ENCODE peak calls at places on chromosomes 5 and 9, in ten cellular contexts. X is T-helper 9 cell; G is anterior cingulate cortex; N is ACHN; B is heart right ventricle; F is stimulated activated CD4-positive, alpha-beta T cell treated with anti-CD3 and anti-CD28 coated beads, Interleukin-12 subunit alpha, Interleukin-12 subunit beta, amount 100 ng/mL, for 48 hours; C is T follicular helper cell; Q is posterior cingulate gyrus; J is NCI-H524; T is stimulated activated CD8-positive, alpha-beta memory T cell treated with anti-CD3 and anti-CD28 coated beads, Interleukin-15, amount 100 ng/mL, for 4 hours. O is an unnamed sample.

GRCh38 chr5:177994063-177994462 is 2.0 kb downstream of the PROP1 start:
- DNase-seq in X (no peak), G (no peak), N (no peak), B (no peak), F (no peak), C (no peak), Q (no peak), J (no peak), T (no peak), O (no peak)

GRCh38 chr9:137046094-137046787 is at the start of gene NPDC1:
- DNase-seq in X (peak), G (peak), N (peak), B (peak), F (peak), C (peak), Q (peak), J (peak), T (peak), O (peak)

GRCh38 chr5:174732040-174733020 is 7.9 kb downstream of the MSX2 start:
- DNase-seq in X (no peak), G (no peak), N (no peak), B (no peak), F (no peak), C (no peak), Q (no peak), J (no peak), T (no peak), O (no peak)

GRCh38 chr9:137920753-137921152 is 43.2 kb downstream of the CACNA1B start:
- DNase-seq in X (no peak), G (no peak), N (no peak), B (no peak), F (no peak), C (no peak), Q (no peak), J (no peak), T (no peak), O (no peak)

GRCh38 chr9:73753171-73753570 is 601.5 kb downstream of the ANXA1 start:
- DNase-seq in X (no peak), G (no peak), N (peak), B (no peak), F (no peak), C (no peak), Q (no peak), J (no peak), T (no peak), O (no peak)

GRCh38 chr9:134061019-134061687 is 6.7 kb downstream of the BRD3 start:
- DNase-seq in X (no peak), G (no peak), N (no peak), B (no peak), F (no peak), C (no peak), Q (no peak), J (no peak), T (no peak), O (no peak)

GRCh38 chr5:87137280-87137679 is 130.4 kb upstream of the RASA1 start:
- DNase-seq in X (no peak), G (no peak), N (no peak), B (peak), F (no peak), C (no peak), Q (no peak), J (no peak), T (no peak), O (no peak)

GRCh38 chr5:67971223-67971830 is 244.2 kb upstream of the PIK3R1 start:
- DNase-seq in X (no peak), G (no peak), N (no peak), B (no peak), F (no peak), C (no peak), Q (no peak), J (no peak), T (no peak), O (no peak)

GRCh38 chr9:98081477-98082219 is 25.1 kb downstream of the NANS start:
- DNase-seq in X (no peak), G (no peak), N (peak), B (no peak), F (peak), C (no peak), Q (no peak), J (no peak), T (no peak), O (no peak)

GRCh38 chr5:126464959-126465358 is 41.8 kb downstream of the GRAMD2B start:
- DNase-seq in X (no peak), G (no peak), N (no peak), B (no peak), F (no peak), C (no peak), Q (no peak), J (no peak), T (no peak), O (no peak)

GRCh38 chr9:75152416-75152815 is 64.1 kb downstream of the OSTF1 start:
- DNase-seq in X (peak), G (no peak), N (no peak), B (no peak), F (peak), C (no peak), Q (no peak), J (no peak), T (peak), O (no peak)

GRCh38 chr5:11494340-11494739 is 409.9 kb downstream of the CTNND2 start:
- DNase-seq in X (no peak), G (no peak), N (peak), B (no peak), F (no peak), C (no peak), Q (no peak), J (no peak), T (no peak), O (no peak)

GRCh38 chr9:109063765-109064164 is 50.5 kb upstream of the CTNNAL1 start:
- DNase-seq in X (no peak), G (no peak), N (peak), B (no peak), F (no peak), C (no peak), Q (no peak), J (peak), T (no peak), O (no peak)

GRCh38 chr9:94729199-94729598 is 2.7 kb downstream of the AOPEP start:
- DNase-seq in X (no peak), G (no peak), N (no peak), B (no peak), F (no peak), C (no peak), Q (no peak), J (no peak), T (no peak), O (no peak)

GRCh38 chr9:137605146-137606004 is at the start of gene ARRDC1:
- DNase-seq in X (peak), G (peak), N (peak), B (peak), F (peak), C (peak), Q (peak), J (peak), T (peak), O (peak)

GRCh38 chr9:129887210-129888084 is 52.2 kb downstream of the USP20 start:
- DNase-seq in X (peak), G (no peak), N (no peak), B (peak), F (peak), C (peak), Q (no peak), J (no peak), T (peak), O (no peak)

GRCh38 chr9:87354176-87354575 is 143.5 kb upstream of the DAPK1 start:
- DNase-seq in X (no peak), G (no peak), N (no peak), B (no peak), F (no peak), C (no peak), Q (no peak), J (no peak), T (no peak), O (no peak)

GRCh38 chr5:6766558-6767191 is 53.4 kb downstream of the TENT4A start:
- DNase-seq in X (no peak), G (peak), N (peak), B (peak), F (peak), C (no peak), Q (peak), J (peak), T (no peak), O (peak)